ENCODE peak calls at places on chromosomes 5 and 9, in seven cellular contexts. A is Peyer's patch; L is CD8-positive, alpha-beta memory T cell; X is heart left ventricle; P is H9; Y is brain microvascular endothelial cell; E is fibroblast of lung. Z is an unnamed sample. For H3K27me3, the result is how much of the 10 kb centered on the place peaks cover.

GRCh38 chr5:68421667-68422220 is 206.2 kb downstream of the PIK3R1 start:
- DNase-seq in P (no peak), Y (no peak), X (no peak), L (no peak), A (no peak), E (no peak), Z (no peak)

GRCh38 chr5:151937851-151938250 is 13.2 kb upstream of the GLRA1 start:
- DNase-seq in X (no peak), L (no peak), A (no peak), Y (no peak), E (no peak), P (no peak), Z (no peak)

GRCh38 chr5:176816043-176816745 is 5.8 kb downstream of the UNC5A start:
- DNase-seq in Y (no peak), L (no peak), E (no peak), X (no peak), A (no peak), P (no peak), Z (no peak)

GRCh38 chr9:136719212-136719880 is 7.0 kb downstream of the DIPK1B start:
- DNase-seq in A (peak), L (no peak), X (no peak), P (peak), E (no peak), Y (no peak), Z (no peak)

GRCh38 chr5:163585206-163585605 is 79.8 kb downstream of the MAT2B start:
- DNase-seq in X (no peak), A (no peak), E (peak), L (no peak), P (no peak), Y (no peak), Z (peak)

GRCh38 chr9:113492343-113493079 is 29.0 kb downstream of the RGS3 start:
- DNase-seq in E (peak), X (peak), P (no peak), L (no peak), A (no peak), Y (no peak), Z (no peak)

GRCh38 chr5:39717186-39717897 is 292.6 kb upstream of the DAB2 start:
- DNase-seq in X (no peak), A (no peak), L (no peak), E (peak), Y (no peak), P (no peak), Z (no peak)

GRCh38 chr5:15215056-15215455 is 284.9 kb upstream of the FBXL7 start:
- DNase-seq in L (no peak), E (no peak), X (no peak), A (no peak), P (no peak), Y (no peak), Z (no peak)

GRCh38 chr9:133572821-133573361 is 36.3 kb downstream of the FAM163B start:
- DNase-seq in X (peak), E (no peak), P (no peak), A (no peak), L (no peak), Y (no peak), Z (no peak)

GRCh38 chr5:60823574-60823973 is 20.5 kb downstream of the ELOVL7 start:
- DNase-seq in Y (no peak), L (no peak), E (no peak), P (no peak), A (no peak), X (no peak), Z (no peak)

GRCh38 chr5:171316258-171317121 is 7.4 kb downstream of the TLX3 start:
- DNase-seq in Y (no peak), P (peak), X (no peak), L (no peak), A (no peak), E (peak), Z (no peak)

GRCh38 chr5:106634375-106634774 is 1036.4 kb downstream of the EFNA5 start:
- DNase-seq in E (peak), P (no peak), A (no peak), L (no peak), Y (no peak), X (no peak), Z (no peak)

GRCh38 chr9:87792831-87793288 is 66.9 kb downstream of the CTSL start:
- DNase-seq in E (peak), L (no peak), A (peak), X (peak), P (peak), Y (peak), Z (no peak)

GRCh38 chr5:166251786-166252185 is 2039.7 kb upstream of the WWC1 start:
- DNase-seq in Y (no peak), A (no peak), L (no peak), E (no peak), X (no peak), P (no peak), Z (no peak)

GRCh38 chr5:127858116-127858784 is 155.1 kb downstream of the CCDC192 start:
- DNase-seq in Y (peak), E (peak), P (no peak), A (no peak), X (peak), L (no peak), Z (no peak)

GRCh38 chr5:90563161-90563560 is 4.6 kb downstream of the ADGRV1 start:
- DNase-seq in E (no peak), A (no peak), L (no peak), X (no peak), Y (no peak), P (no peak), Z (no peak)

GRCh38 chr5:113447651-113448050 is 12.9 kb upstream of the TSSK1B start:
- DNase-seq in P (no peak), L (no peak), A (no peak), E (no peak), X (no peak), Y (no peak), Z (no peak)

GRCh38 chr5:91598216-91598615 is 215.1 kb upstream of the ARRDC3 start:
- DNase-seq in A (no peak), Y (no peak), E (no peak), X (no peak), L (no peak), P (no peak), Z (no peak)

GRCh38 chr9:18595597-18595996 is 121.6 kb downstream of the ADAMTSL1 start:
- DNase-seq in Y (no peak), X (no peak), L (no peak), A (no peak), E (no peak), P (no peak), Z (no peak)

GRCh38 chr9:33430942-33431341 is 16.5 kb downstream of the AQP3 start:
- DNase-seq in X (no peak), E (peak), L (no peak), Y (no peak), A (no peak), P (no peak), Z (no peak)

GRCh38 chr5:166961028-166961427 is 1330.4 kb upstream of the WWC1 start:
- DNase-seq in P (no peak), L (no peak), Y (no peak), X (no peak), E (peak), A (no peak), Z (no peak)

GRCh38 chr5:133794771-133795391 is 173.5 kb downstream of the C5orf15 start:
- DNase-seq in Y (no peak), P (peak), L (no peak), X (no peak), A (no peak), E (no peak), Z (no peak)

GRCh38 chr9:134301387-134302129 is 24.7 kb upstream of the RXRA start:
- DNase-seq in A (no peak), L (peak), Y (no peak), P (no peak), E (peak), X (peak), Z (peak)

GRCh38 chr9:79741381-79741780 is 169.6 kb downstream of the TLE4 start:
- DNase-seq in P (no peak), A (no peak), L (no peak), Y (no peak), E (peak), X (no peak), Z (no peak)

GRCh38 chr9:86349271-86349670 is 4.9 kb downstream of the TUT7 start:
- DNase-seq in P (no peak), L (no peak), Y (no peak), X (no peak), A (no peak), E (peak), Z (no peak)

GRCh38 chr5:161373345-161373707 is 173.2 kb downstream of the GABRB2 start:
- DNase-seq in Y (no peak), X (no peak), E (no peak), P (no peak), L (no peak), A (no peak), Z (no peak)

GRCh38 chr5:57745676-57746075 is 263.1 kb upstream of the ACTBL2 start:
- DNase-seq in A (no peak), X (no peak), Y (peak), L (no peak), P (no peak), E (no peak), Z (no peak)

GRCh38 chr5:90221947-90222346 is 187.6 kb downstream of the CETN3 start:
- DNase-seq in P (no peak), Y (peak), X (no peak), L (no peak), A (no peak), E (peak), Z (no peak)

GRCh38 chr9:98745470-98745869 is 36.7 kb upstream of the GABBR2 start:
- DNase-seq in P (no peak), E (no peak), A (no peak), L (no peak), X (no peak), Y (no peak), Z (no peak)

GRCh38 chr9:12875216-12875615 is 100.4 kb downstream of the LURAP1L start:
- DNase-seq in X (no peak), Y (no peak), A (no peak), P (no peak), L (no peak), E (peak), Z (no peak)

GRCh38 chr5:64807505-64807904 is 38.8 kb downstream of the CWC27 start:
- DNase-seq in P (no peak), Y (no peak), X (no peak), A (no peak), E (peak), L (no peak), Z (no peak)

GRCh38 chr9:126403451-126403850 is 76.8 kb downstream of the MVB12B start:
- DNase-seq in X (no peak), Y (no peak), P (no peak), E (no peak), A (no peak), L (no peak), Z (no peak)

GRCh38 chr5:181052526-181052927 is 12.5 kb downstream of the BTNL9 start:
- DNase-seq in P (peak), E (peak), L (no peak), A (no peak), Y (no peak), X (peak), Z (no peak)
- H3K27me3 ChIP-seq in P (under half), E (under half), L (under half), A (under half), Y (under half), X (half or more), Z (under half)

DNA sequence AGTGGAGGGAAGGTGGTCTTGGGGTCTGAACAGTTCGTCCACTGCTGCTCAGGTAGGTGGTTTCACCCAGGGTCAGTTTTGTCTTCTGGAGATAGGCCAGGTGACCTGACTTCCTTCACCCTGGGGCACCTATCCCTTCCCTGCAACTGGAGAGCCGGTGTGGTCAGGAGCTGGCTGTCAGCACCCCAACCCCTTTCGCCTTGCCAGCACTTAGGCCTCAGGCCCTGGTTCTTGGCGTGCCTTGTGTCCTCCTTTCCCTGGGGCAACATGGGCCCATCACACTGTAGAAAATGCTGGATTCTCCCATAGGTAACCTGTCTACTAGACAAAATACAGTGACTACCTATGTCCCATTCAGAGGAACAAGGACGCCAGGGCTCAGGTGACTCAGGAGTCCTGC is 13.1 kb downstream of the PROP1 start:
- DNase-seq in Y (no peak), P (no peak), X (no peak), E (no peak), L (no peak), A (no peak), Z (no peak)
- H3K27me3 ChIP-seq in Y (under half), P (under half), X (half or more), E (under half), L (under half), A (under half), Z (under half)

GRCh38 chr5:178471666-178472065 is 118.5 kb downstream of the COL23A1 start:
- DNase-seq in Y (no peak), L (no peak), P (no peak), X (no peak), E (no peak), A (peak), Z (no peak)
- H3K27me3 ChIP-seq in Y (under half), L (under half), P (under half), X (under half), E (under half), A (under half), Z (under half)

GRCh38 chr5:73312872-73313510 is 135.6 kb downstream of the FOXD1 start:
- DNase-seq in X (no peak), E (peak), A (no peak), Y (no peak), L (no peak), P (no peak), Z (no peak)
- H3K27me3 ChIP-seq in X (half or more), E (under half), A (under half), Y (under half), L (under half), P (under half), Z (under half)

GRCh38 chr5:93870649-93871048 is 129.2 kb upstream of the POU5F2 start:
- DNase-seq in X (no peak), E (no peak), A (no peak), Y (no peak), L (no peak), P (no peak), Z (no peak)
- H3K27me3 ChIP-seq in X (under half), E (under half), A (under half), Y (under half), L (under half), P (under half), Z (under half)

DNA sequence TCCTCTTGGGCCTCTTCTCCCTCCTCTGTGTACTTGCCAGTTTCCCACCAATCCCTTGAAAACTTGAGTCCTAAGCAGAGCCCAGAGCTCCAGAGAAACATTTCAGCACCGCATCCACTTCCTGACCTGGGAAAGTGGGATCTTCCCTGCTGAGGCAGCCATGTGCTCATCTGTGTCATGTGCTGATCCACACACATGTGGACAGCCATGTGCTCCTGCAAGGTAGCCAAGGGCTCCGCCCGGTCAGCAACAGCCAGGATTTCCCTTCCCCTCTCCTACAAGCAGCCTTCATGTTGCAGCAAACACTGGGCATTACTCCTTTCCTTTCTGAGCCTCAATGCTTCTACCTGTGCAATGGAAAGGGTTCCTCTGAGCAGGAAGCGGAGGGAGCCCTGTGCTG is 1.9 kb upstream of the CDX1 start:
- DNase-seq in Y (no peak), E (no peak), X (no peak), L (no peak), A (peak), P (no peak), Z (no peak)
- H3K27me3 ChIP-seq in Y (under half), E (under half), X (under half), L (under half), A (under half), P (under half), Z (under half)

GRCh38 chr9:135526730-135527571 is 5.7 kb downstream of the LCN1 start:
- DNase-seq in L (no peak), A (peak), E (no peak), Y (no peak), X (no peak), P (peak), Z (no peak)
- H3K27me3 ChIP-seq in L (under half), A (under half), E (under half), Y (under half), X (under half), P (under half), Z (under half)

Z was measured in kidney epithelial cell.